ENCODE peak calls at places on chromosomes 7 and 10, in nine cellular contexts. E, B, G, N, V, W, A, T and Q are unnamed samples.

GRCh38 chr7:70372768-70373241 is 759.1 kb upstream of the GALNT17 start:
- DNase-seq in E (no peak), B (no peak), G (no peak), N (no peak), V (no peak), W (peak; percentile 29), A (no peak), T (no peak), Q (no peak)

GRCh38 chr10:113381906-113382562 is 170.8 kb upstream of the HABP2 start:
- DNase-seq in E (peak; percentile 75), B (no peak), G (peak; percentile 31), N (peak; percentile 53), V (no peak), W (no peak), A (peak; percentile 30), T (no peak), Q (no peak)

GRCh38 chr7:18995811-18996400 is 121.5 kb downstream of the TWIST1 start:
- DNase-seq in E (peak; percentile 56), B (no peak), G (no peak), N (no peak), V (no peak), W (no peak), A (no peak), T (peak; percentile 8), Q (no peak)

GRCh38 chr7:131095346-131095745 is 232.3 kb upstream of the MKLN1 start:
- DNase-seq in E (peak; percentile 5), B (no peak), G (no peak), N (no peak), V (no peak), W (no peak), A (peak; percentile 6), T (no peak), Q (no peak)

GRCh38 chr7:151456782-151457181 is 16.8 kb upstream of the CRYGN start:
- DNase-seq in E (no peak), B (no peak), G (no peak), N (peak; percentile 42), V (peak; percentile 57), W (no peak), A (no peak), T (no peak), Q (no peak)

GRCh38 chr10:128985036-128985435 is 482.0 kb upstream of the MGMT start:
- DNase-seq in E (no peak), B (no peak), G (no peak), N (peak; percentile 11), V (no peak), W (no peak), A (no peak), T (no peak), Q (no peak)

GRCh38 chr10:119817991-119818888 is 54.4 kb downstream of the MCMBP start:
- DNase-seq in E (no peak), B (peak; percentile 84), G (no peak), N (peak; percentile 88), V (peak; percentile 96), W (peak; percentile 80), A (no peak), T (peak; percentile 91), Q (peak; percentile 89)

GRCh38 chr10:18582803-18583202 is 68.6 kb downstream of the NSUN6 start:
- DNase-seq in E (no peak), B (no peak), G (no peak), N (no peak), V (no peak), W (no peak), A (no peak), T (no peak), Q (no peak)

GRCh38 chr10:91335147-91335546 is 75.0 kb upstream of the HECTD2 start:
- DNase-seq in E (no peak), B (no peak), G (no peak), N (no peak), V (no peak), W (no peak), A (no peak), T (no peak), Q (no peak)

GRCh38 chr10:86857097-86857825 is 100.2 kb downstream of the MMRN2 start:
- DNase-seq in E (peak; percentile 29), B (no peak), G (no peak), N (no peak), V (peak; percentile 36), W (no peak), A (no peak), T (no peak), Q (no peak)

GRCh38 chr7:136923111-136923510 is 54.7 kb downstream of the CHRM2 start:
- DNase-seq in E (peak; percentile 58), B (no peak), G (no peak), N (no peak), V (no peak), W (no peak), A (no peak), T (no peak), Q (no peak)

GRCh38 chr10:5615263-5615820 is 51.1 kb downstream of the ASB13 start:
- DNase-seq in E (no peak), B (peak; percentile 35), G (no peak), N (no peak), V (no peak), W (no peak), A (no peak), T (no peak), Q (no peak)

GRCh38 chr7:1544178-1544895 is 11.7 kb downstream of the TMEM184A start:
- DNase-seq in E (no peak), B (no peak), G (no peak), N (no peak), V (no peak), W (no peak), A (no peak), T (no peak), Q (no peak)

DNA sequence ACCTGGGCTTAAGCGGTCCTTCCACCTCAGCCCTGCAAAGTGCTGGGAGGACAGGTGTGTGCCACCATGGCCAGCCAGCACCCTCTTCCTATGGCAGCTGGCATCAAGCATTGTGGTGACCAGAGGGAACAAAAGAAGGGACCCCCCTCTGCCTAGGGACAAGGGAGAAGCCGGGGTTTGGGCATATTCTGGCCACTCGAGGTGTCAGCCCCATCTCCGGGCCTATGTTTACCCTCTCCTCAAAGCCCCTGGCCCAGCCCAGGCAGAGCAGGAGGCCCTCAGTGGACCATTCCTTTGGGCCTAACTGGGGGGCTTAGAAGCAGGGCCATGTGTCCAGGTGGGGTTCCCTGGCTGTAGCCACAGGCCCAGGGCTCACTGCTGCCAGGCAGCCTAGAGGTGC is 23.9 kb downstream of the VSIR start:
- DNase-seq in E (no peak), B (no peak), G (no peak), N (no peak), V (no peak), W (no peak), A (no peak), T (no peak), Q (no peak)
- H3K4me1 ChIP-seq in E (peaks cover 30% of the 10 kb centered on the region), B (no peaks in the 10 kb centered on the region), G (peaks cover 81% of the 10 kb centered on the region), N (peaks cover 35% of the 10 kb centered on the region), V (peaks cover 5% of the 10 kb centered on the region), W (no peaks in the 10 kb centered on the region), A (peaks cover 100% of the 10 kb centered on the region), T (peaks cover 36% of the 10 kb centered on the region), Q (peaks cover 59% of the 10 kb centered on the region)

DNA sequence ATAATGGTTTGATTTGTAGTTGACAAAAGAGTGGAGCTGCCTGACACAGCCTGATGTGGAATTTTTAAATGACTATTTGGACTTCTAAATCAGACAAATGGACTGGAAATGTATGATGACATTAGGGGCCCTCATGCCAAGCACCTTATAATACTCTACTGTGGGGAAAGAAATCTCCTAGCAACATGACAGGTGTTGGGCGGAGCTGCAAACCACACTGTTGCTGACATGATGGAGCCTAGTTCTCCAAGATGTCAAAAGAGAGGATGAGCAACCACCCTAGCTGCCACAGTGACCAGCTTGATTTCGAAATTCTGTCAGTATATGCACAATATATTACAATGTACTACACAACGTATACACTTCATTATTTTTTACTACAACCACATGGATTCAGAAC is 65.8 kb downstream of the RHOBTB1 start:
- DNase-seq in E (no peak), B (no peak), G (no peak), N (no peak), V (no peak), W (no peak), A (no peak), T (no peak), Q (no peak)
- H3K36me3 ChIP-seq in E (peaks cover 27% of the 10 kb centered on the region), B (peaks cover 3% of the 10 kb centered on the region), G (no peaks in the 10 kb centered on the region), N (peaks cover 22% of the 10 kb centered on the region), V (no peaks in the 10 kb centered on the region), W (no peaks in the 10 kb centered on the region), A (no peaks in the 10 kb centered on the region), T (no peaks in the 10 kb centered on the region), Q (peaks cover 32% of the 10 kb centered on the region)

DNA sequence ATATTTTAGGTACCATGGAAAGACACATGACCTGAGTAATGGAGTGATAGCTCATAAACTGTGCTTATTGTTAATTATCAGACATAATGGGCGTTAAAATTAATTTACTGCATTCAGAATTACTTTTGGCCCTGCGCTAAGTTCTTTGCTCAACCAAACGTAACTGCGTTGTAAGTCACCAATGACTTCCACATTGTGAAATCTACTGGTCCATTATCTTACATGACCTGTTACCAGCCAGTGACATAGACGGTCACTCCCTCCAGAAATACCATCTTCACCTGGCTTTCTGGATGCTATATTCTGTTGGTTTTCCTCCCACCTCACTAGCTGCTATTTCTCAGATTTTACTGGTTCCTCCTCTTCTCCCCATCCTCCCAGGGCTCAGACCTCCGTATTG is 5.0 kb upstream of the GIGYF1 start:
- DNase-seq in E (no peak), B (no peak), G (no peak), N (no peak), V (no peak), W (no peak), A (no peak), T (no peak), Q (no peak)
- H3K4me1 ChIP-seq in E (no peaks in the 10 kb centered on the region), B (no peaks in the 10 kb centered on the region), G (peaks cover 18% of the 10 kb centered on the region), N (no peaks in the 10 kb centered on the region), V (no peaks in the 10 kb centered on the region), W (no peaks in the 10 kb centered on the region), A (peaks cover 6% of the 10 kb centered on the region), T (peaks cover 6% of the 10 kb centered on the region), Q (peaks cover 5% of the 10 kb centered on the region)

GRCh38 chr7:148738737-148739535 is 40.2 kb downstream of the CUL1 start:
- DNase-seq in E (peak; percentile 56), B (no peak), G (no peak), N (no peak), V (no peak), W (no peak), A (no peak), T (peak; percentile 35), Q (no peak)

GRCh38 chr7:148735967-148736366 is 37.3 kb downstream of the CUL1 start:
- DNase-seq in E (no peak), B (no peak), G (no peak), N (no peak), V (no peak), W (no peak), A (no peak), T (no peak), Q (no peak)

GRCh38 chr7:148732862-148733261 is 34.2 kb downstream of the CUL1 start:
- DNase-seq in E (no peak), B (no peak), G (no peak), N (no peak), V (no peak), W (no peak), A (no peak), T (no peak), Q (no peak)

GRCh38 chr7:148733496-148733895 is 34.8 kb downstream of the CUL1 start:
- DNase-seq in E (no peak), B (no peak), G (no peak), N (no peak), V (no peak), W (no peak), A (no peak), T (no peak), Q (no peak)

DNA sequence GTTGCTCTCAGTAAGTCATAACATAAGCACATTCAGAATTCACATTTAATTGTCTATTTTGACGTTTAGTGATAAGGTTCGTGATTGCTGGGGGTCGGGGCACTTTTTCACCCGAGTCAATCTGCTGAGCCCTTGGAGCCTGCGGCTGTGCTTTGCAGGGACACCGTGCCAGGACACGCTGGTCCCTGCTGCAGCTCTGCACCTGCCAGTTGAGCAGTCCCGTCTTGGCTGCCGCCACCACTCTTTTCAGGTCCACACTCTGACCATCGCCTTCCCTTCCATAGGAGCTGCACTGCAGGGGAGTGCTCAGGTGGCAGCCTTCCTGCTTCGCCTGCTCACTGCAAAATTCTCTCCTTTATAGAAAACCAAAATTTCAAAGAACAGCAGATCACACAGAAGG is 36.4 kb downstream of the CUL1 start:
- DNase-seq in E (no peak), B (no peak), G (no peak), N (no peak), V (no peak), W (no peak), A (no peak), T (no peak), Q (no peak)
- H3K36me3 ChIP-seq in E (peaks cover 77% of the 10 kb centered on the region), B (peaks cover 5% of the 10 kb centered on the region), G (peaks cover 86% of the 10 kb centered on the region), N (peaks cover 15% of the 10 kb centered on the region), V (peaks cover 7% of the 10 kb centered on the region), W (no peaks in the 10 kb centered on the region), A (peaks cover 72% of the 10 kb centered on the region), T (no peaks in the 10 kb centered on the region), Q (peaks cover 1% of the 10 kb centered on the region)